ENCODE peak calls at places on chromosomes 4 and X, in seven cellular contexts. U is hippocampal formation; H is amygdala; O is activated CD8-positive, alpha-beta memory T cell treated with anti-CD3 and anti-CD28 coated beads for 4 hours; R is BJ; M is stimulated activated CD8-positive, alpha-beta memory T cell treated with anti-CD3 and anti-CD28 coated beads, Interleukin-4, amount 100 ng/mL, for 4 hours; I is H54. X is an unnamed sample.

GRCh38 chrX:41381685-41382084 is 47.7 kb downstream of the DDX3X start:
- DNase-seq in U (no peak), H (no peak), O (no peak), R (peak), M (no peak), I (peak), X (peak)

GRCh38 chr4:87975466-87975865 is at the start of gene SPP1:
- DNase-seq in U (peak), H (peak), O (no peak), R (no peak), M (no peak), I (no peak), X (no peak)

GRCh38 chrX:136768469-136769084 is 12.2 kb downstream of the ARHGEF6 start:
- DNase-seq in U (no peak), H (no peak), O (no peak), R (peak), M (no peak), I (peak), X (peak)

GRCh38 chr4:122922877-122923511 is 597 bp upstream of the NUDT6 start:
- DNase-seq in U (peak), H (peak), O (peak), R (no peak), M (peak), I (peak), X (peak)

GRCh38 chr4:188680004-188680666 is 540.9 kb downstream of the TRIML1 start:
- DNase-seq in U (no peak), H (no peak), O (no peak), R (no peak), M (no peak), I (no peak), X (no peak)

GRCh38 chr4:101954975-101955678 is 164.6 kb downstream of the BANK1 start:
- DNase-seq in U (no peak), H (no peak), O (no peak), R (no peak), M (no peak), I (no peak), X (no peak)

GRCh38 chrX:56800801-56801200 is 71.8 kb downstream of the NBDY start:
- DNase-seq in U (no peak), H (no peak), O (no peak), R (no peak), M (peak), I (no peak), X (no peak)

GRCh38 chr4:113682730-113683129 is 78.8 kb downstream of the CAMK2D start:
- DNase-seq in U (no peak), H (no peak), O (no peak), R (peak), M (no peak), I (no peak), X (no peak)

GRCh38 chr4:12409507-12410190 is 981.0 kb upstream of the HS3ST1 start:
- DNase-seq in U (no peak), H (no peak), O (no peak), R (no peak), M (no peak), I (peak), X (no peak)

GRCh38 chr4:174907508-174907907 is 10.7 kb upstream of the ADAM29 start:
- DNase-seq in U (no peak), H (no peak), O (no peak), R (no peak), M (no peak), I (no peak), X (no peak)